ENCODE peak calls at places on chromosomes 2 and 18, in ten cellular contexts. One of them, this sample, is unnamed.

GRCh38 chr2:25042321-25043240 is 705 bp downstream of the EFR3B start:
- DNase-seq in NCI-H2171 treated with DMSO at 0.1 percent for 48 hours: peak; percentile 46
- DNase-seq in coronary artery: peak; percentile 76
- DNase-seq in NT2/D1: peak; percentile 20
- DNase-seq in B cell: no peak
- DNase-seq in mucosa of gallbladder: no peak
- DNase-seq in small intestine: peak; percentile 6
- DNase-seq in nephron progenitor cell: peak; percentile 63
- DNase-seq in LoVo: peak; percentile 11
- DNase-seq in sciatic nerve: no peak
- DNase-seq in this sample: peak; percentile 69

GRCh38 chr18:1914489-1914888 is 656.8 kb downstream of the METTL4 start:
- DNase-seq in NCI-H2171 treated with DMSO at 0.1 percent for 48 hours: peak; percentile 54
- DNase-seq in coronary artery: no peak
- DNase-seq in NT2/D1: no peak
- DNase-seq in B cell: no peak
- DNase-seq in mucosa of gallbladder: no peak
- DNase-seq in small intestine: no peak
- DNase-seq in nephron progenitor cell: no peak
- DNase-seq in LoVo: no peak
- DNase-seq in sciatic nerve: no peak
- DNase-seq in this sample: no peak

GRCh38 chr18:50632895-50633515 is 73.1 kb downstream of the MAPK4 start:
- DNase-seq in NCI-H2171 treated with DMSO at 0.1 percent for 48 hours: no peak
- DNase-seq in coronary artery: peak; percentile 46
- DNase-seq in NT2/D1: no peak
- DNase-seq in B cell: no peak
- DNase-seq in mucosa of gallbladder: no peak
- DNase-seq in small intestine: peak; percentile 34
- DNase-seq in nephron progenitor cell: no peak
- DNase-seq in LoVo: no peak
- DNase-seq in sciatic nerve: no peak
- DNase-seq in this sample: peak; percentile 55

GRCh38 chr2:24345937-24346336 is 14.4 kb downstream of the ITSN2 start:
- DNase-seq in NCI-H2171 treated with DMSO at 0.1 percent for 48 hours: no peak
- DNase-seq in coronary artery: no peak
- DNase-seq in NT2/D1: no peak
- DNase-seq in B cell: no peak
- DNase-seq in mucosa of gallbladder: no peak
- DNase-seq in small intestine: no peak
- DNase-seq in nephron progenitor cell: no peak
- DNase-seq in LoVo: no peak
- DNase-seq in sciatic nerve: no peak
- DNase-seq in this sample: no peak

GRCh38 chr18:14189858-14190257 is 57.6 kb upstream of the ZNF519 start:
- DNase-seq in NCI-H2171 treated with DMSO at 0.1 percent for 48 hours: no peak
- DNase-seq in coronary artery: no peak
- DNase-seq in NT2/D1: no peak
- DNase-seq in B cell: no peak
- DNase-seq in mucosa of gallbladder: no peak
- DNase-seq in small intestine: peak; percentile 31
- DNase-seq in nephron progenitor cell: no peak
- DNase-seq in LoVo: peak; percentile 70
- DNase-seq in sciatic nerve: no peak
- DNase-seq in this sample: no peak

GRCh38 chr2:164109006-164109405 is 373.2 kb upstream of the FIGN start:
- DNase-seq in NCI-H2171 treated with DMSO at 0.1 percent for 48 hours: no peak
- DNase-seq in coronary artery: no peak
- DNase-seq in NT2/D1: no peak
- DNase-seq in B cell: no peak
- DNase-seq in mucosa of gallbladder: no peak
- DNase-seq in small intestine: no peak
- DNase-seq in nephron progenitor cell: no peak
- DNase-seq in LoVo: no peak
- DNase-seq in sciatic nerve: no peak
- DNase-seq in this sample: no peak

GRCh38 chr18:11860594-11861450 is 9.6 kb downstream of the CHMP1B start:
- DNase-seq in NCI-H2171 treated with DMSO at 0.1 percent for 48 hours: no peak
- DNase-seq in coronary artery: no peak
- DNase-seq in NT2/D1: no peak
- DNase-seq in B cell: no peak
- DNase-seq in mucosa of gallbladder: no peak
- DNase-seq in small intestine: peak; percentile 66
- DNase-seq in nephron progenitor cell: no peak
- DNase-seq in LoVo: no peak
- DNase-seq in sciatic nerve: no peak
- DNase-seq in this sample: no peak

GRCh38 chr2:233799716-233800115 is 21.6 kb downstream of the MROH2A start:
- DNase-seq in NCI-H2171 treated with DMSO at 0.1 percent for 48 hours: no peak
- DNase-seq in coronary artery: no peak
- DNase-seq in NT2/D1: no peak
- DNase-seq in B cell: no peak
- DNase-seq in mucosa of gallbladder: peak; percentile 8
- DNase-seq in small intestine: no peak
- DNase-seq in nephron progenitor cell: no peak
- DNase-seq in LoVo: no peak
- DNase-seq in sciatic nerve: no peak
- DNase-seq in this sample: no peak

GRCh38 chr2:71784734-71785549 is 331.6 kb downstream of the DYSF start:
- DNase-seq in NCI-H2171 treated with DMSO at 0.1 percent for 48 hours: no peak
- DNase-seq in coronary artery: peak; percentile 61
- DNase-seq in NT2/D1: no peak
- DNase-seq in B cell: no peak
- DNase-seq in mucosa of gallbladder: no peak
- DNase-seq in small intestine: peak; percentile 47
- DNase-seq in nephron progenitor cell: no peak
- DNase-seq in LoVo: peak; percentile 39
- DNase-seq in sciatic nerve: no peak
- DNase-seq in this sample: no peak

GRCh38 chr2:235514627-235515363 is 21.0 kb downstream of the AGAP1 start:
- DNase-seq in NCI-H2171 treated with DMSO at 0.1 percent for 48 hours: peak; percentile 33
- DNase-seq in coronary artery: no peak
- DNase-seq in NT2/D1: no peak
- DNase-seq in B cell: no peak
- DNase-seq in mucosa of gallbladder: peak; percentile 70
- DNase-seq in small intestine: peak; percentile 100
- DNase-seq in nephron progenitor cell: no peak
- DNase-seq in LoVo: no peak
- DNase-seq in sciatic nerve: no peak
- DNase-seq in this sample: no peak

GRCh38 chr2:222859786-222860726 is 780 bp upstream of the ACSL3 start:
- DNase-seq in NCI-H2171 treated with DMSO at 0.1 percent for 48 hours: peak; percentile 65
- DNase-seq in coronary artery: peak; percentile 77
- DNase-seq in NT2/D1: peak; percentile 43
- DNase-seq in B cell: no peak
- DNase-seq in mucosa of gallbladder: peak; percentile 54
- DNase-seq in small intestine: peak; percentile 60
- DNase-seq in nephron progenitor cell: peak; percentile 10
- DNase-seq in LoVo: peak; percentile 11
- DNase-seq in sciatic nerve: peak; percentile 67
- DNase-seq in this sample: peak; percentile 84

GRCh38 chr18:34789768-34790344 is 79.8 kb downstream of the DTNA start:
- DNase-seq in NCI-H2171 treated with DMSO at 0.1 percent for 48 hours: no peak
- DNase-seq in coronary artery: no peak
- DNase-seq in NT2/D1: no peak
- DNase-seq in B cell: no peak
- DNase-seq in mucosa of gallbladder: no peak
- DNase-seq in small intestine: no peak
- DNase-seq in nephron progenitor cell: no peak
- DNase-seq in LoVo: no peak
- DNase-seq in sciatic nerve: no peak
- DNase-seq in this sample: no peak

GRCh38 chr18:48986851-48987761 is 36.3 kb upstream of the SMAD7 start:
- DNase-seq in NCI-H2171 treated with DMSO at 0.1 percent for 48 hours: no peak
- DNase-seq in coronary artery: peak; percentile 67
- DNase-seq in NT2/D1: no peak
- DNase-seq in B cell: no peak
- DNase-seq in mucosa of gallbladder: no peak
- DNase-seq in small intestine: no peak
- DNase-seq in nephron progenitor cell: no peak
- DNase-seq in LoVo: no peak
- DNase-seq in sciatic nerve: no peak
- DNase-seq in this sample: no peak

GRCh38 chr2:216775043-216775453 is 79.7 kb upstream of the IGFBP5 start:
- DNase-seq in NCI-H2171 treated with DMSO at 0.1 percent for 48 hours: no peak
- DNase-seq in coronary artery: peak; percentile 88
- DNase-seq in NT2/D1: no peak
- DNase-seq in B cell: no peak
- DNase-seq in mucosa of gallbladder: no peak
- DNase-seq in small intestine: no peak
- DNase-seq in nephron progenitor cell: peak; percentile 22
- DNase-seq in LoVo: peak; percentile 18
- DNase-seq in sciatic nerve: no peak
- DNase-seq in this sample: peak; percentile 74

GRCh38 chr2:163347982-163348842 is 387.6 kb downstream of the FIGN start:
- DNase-seq in NCI-H2171 treated with DMSO at 0.1 percent for 48 hours: no peak
- DNase-seq in coronary artery: peak; percentile 90
- DNase-seq in NT2/D1: peak; percentile 48
- DNase-seq in B cell: no peak
- DNase-seq in mucosa of gallbladder: peak; percentile 73
- DNase-seq in small intestine: peak; percentile 57
- DNase-seq in nephron progenitor cell: peak; percentile 76
- DNase-seq in LoVo: no peak
- DNase-seq in sciatic nerve: peak; percentile 80
- DNase-seq in this sample: peak; percentile 90

GRCh38 chr2:105364436-105365139 is 27.2 kb downstream of the C2orf49 start:
- DNase-seq in NCI-H2171 treated with DMSO at 0.1 percent for 48 hours: no peak
- DNase-seq in coronary artery: no peak
- DNase-seq in NT2/D1: no peak
- DNase-seq in B cell: no peak
- DNase-seq in mucosa of gallbladder: no peak
- DNase-seq in small intestine: no peak
- DNase-seq in nephron progenitor cell: no peak
- DNase-seq in LoVo: no peak
- DNase-seq in sciatic nerve: no peak
- DNase-seq in this sample: no peak

GRCh38 chr2:44441200-44441599 is 79.5 kb downstream of the CAMKMT start:
- DNase-seq in NCI-H2171 treated with DMSO at 0.1 percent for 48 hours: no peak
- DNase-seq in coronary artery: no peak
- DNase-seq in NT2/D1: no peak
- DNase-seq in B cell: no peak
- DNase-seq in mucosa of gallbladder: no peak
- DNase-seq in small intestine: no peak
- DNase-seq in nephron progenitor cell: no peak
- DNase-seq in LoVo: no peak
- DNase-seq in sciatic nerve: no peak
- DNase-seq in this sample: no peak

GRCh38 chr18:53947092-53947640 is 277.3 kb downstream of the MBD2 start:
- DNase-seq in NCI-H2171 treated with DMSO at 0.1 percent for 48 hours: no peak
- DNase-seq in coronary artery: no peak
- DNase-seq in NT2/D1: no peak
- DNase-seq in B cell: no peak
- DNase-seq in mucosa of gallbladder: no peak
- DNase-seq in small intestine: no peak
- DNase-seq in nephron progenitor cell: no peak
- DNase-seq in LoVo: no peak
- DNase-seq in sciatic nerve: no peak
- DNase-seq in this sample: no peak

GRCh38 chr2:66305714-66306113 is 129.2 kb upstream of the MEIS1 start:
- DNase-seq in NCI-H2171 treated with DMSO at 0.1 percent for 48 hours: no peak
- DNase-seq in coronary artery: peak; percentile 73
- DNase-seq in NT2/D1: no peak
- DNase-seq in B cell: no peak
- DNase-seq in mucosa of gallbladder: peak; percentile 18
- DNase-seq in small intestine: peak; percentile 20
- DNase-seq in nephron progenitor cell: no peak
- DNase-seq in LoVo: no peak
- DNase-seq in sciatic nerve: peak; percentile 83
- DNase-seq in this sample: peak; percentile 89

GRCh38 chr2:191049728-191050639 is 36.0 kb upstream of the STAT1 start:
- DNase-seq in NCI-H2171 treated with DMSO at 0.1 percent for 48 hours: peak; percentile 93
- DNase-seq in coronary artery: no peak
- DNase-seq in NT2/D1: no peak
- DNase-seq in B cell: no peak
- DNase-seq in mucosa of gallbladder: no peak
- DNase-seq in small intestine: no peak
- DNase-seq in nephron progenitor cell: no peak
- DNase-seq in LoVo: no peak
- DNase-seq in sciatic nerve: no peak
- DNase-seq in this sample: peak; percentile 76

GRCh38 chr2:70686577-70687460 is 81.2 kb downstream of the ADD2 start:
- DNase-seq in NCI-H2171 treated with DMSO at 0.1 percent for 48 hours: peak; percentile 87
- DNase-seq in coronary artery: peak; percentile 36
- DNase-seq in NT2/D1: peak; percentile 71
- DNase-seq in B cell: no peak
- DNase-seq in mucosa of gallbladder: no peak
- DNase-seq in small intestine: no peak
- DNase-seq in nephron progenitor cell: peak; percentile 35
- DNase-seq in LoVo: peak; percentile 9
- DNase-seq in sciatic nerve: peak; percentile 27
- DNase-seq in this sample: peak; percentile 38

GRCh38 chr18:46393961-46394360 is 263.1 kb downstream of the LOXHD1 start:
- DNase-seq in NCI-H2171 treated with DMSO at 0.1 percent for 48 hours: no peak
- DNase-seq in coronary artery: no peak
- DNase-seq in NT2/D1: no peak
- DNase-seq in B cell: no peak
- DNase-seq in mucosa of gallbladder: no peak
- DNase-seq in small intestine: no peak
- DNase-seq in nephron progenitor cell: no peak
- DNase-seq in LoVo: no peak
- DNase-seq in sciatic nerve: no peak
- DNase-seq in this sample: no peak

GRCh38 chr2:129799036-129799958 is 180.2 kb upstream of the RAB6C start:
- DNase-seq in NCI-H2171 treated with DMSO at 0.1 percent for 48 hours: no peak
- DNase-seq in coronary artery: peak; percentile 53
- DNase-seq in NT2/D1: no peak
- DNase-seq in B cell: no peak
- DNase-seq in mucosa of gallbladder: no peak
- DNase-seq in small intestine: no peak
- DNase-seq in nephron progenitor cell: no peak
- DNase-seq in LoVo: no peak
- DNase-seq in sciatic nerve: no peak
- DNase-seq in this sample: no peak

GRCh38 chr2:101111917-101112771 is 39.0 kb downstream of the TBC1D8 start:
- DNase-seq in NCI-H2171 treated with DMSO at 0.1 percent for 48 hours: no peak
- DNase-seq in coronary artery: no peak
- DNase-seq in NT2/D1: no peak
- DNase-seq in B cell: no peak
- DNase-seq in mucosa of gallbladder: no peak
- DNase-seq in small intestine: no peak
- DNase-seq in nephron progenitor cell: no peak
- DNase-seq in LoVo: no peak
- DNase-seq in sciatic nerve: no peak
- DNase-seq in this sample: peak; percentile 72

GRCh38 chr2:96163768-96164429 is 18.7 kb upstream of the DUSP2 start:
- DNase-seq in NCI-H2171 treated with DMSO at 0.1 percent for 48 hours: no peak
- DNase-seq in coronary artery: no peak
- DNase-seq in NT2/D1: no peak
- DNase-seq in B cell: peak; percentile 68
- DNase-seq in mucosa of gallbladder: no peak
- DNase-seq in small intestine: peak; percentile 50
- DNase-seq in nephron progenitor cell: peak; percentile 8
- DNase-seq in LoVo: no peak
- DNase-seq in sciatic nerve: no peak
- DNase-seq in this sample: peak; percentile 40

GRCh38 chr2:219299372-219299760 is 9.8 kb downstream of the PTPRN start:
- DNase-seq in NCI-H2171 treated with DMSO at 0.1 percent for 48 hours: no peak
- DNase-seq in coronary artery: no peak
- DNase-seq in NT2/D1: no peak
- DNase-seq in B cell: no peak
- DNase-seq in mucosa of gallbladder: no peak
- DNase-seq in small intestine: no peak
- DNase-seq in nephron progenitor cell: no peak
- DNase-seq in LoVo: no peak
- DNase-seq in sciatic nerve: no peak
- DNase-seq in this sample: peak; percentile 50

GRCh38 chr2:46806526-46806925 is 109.1 kb downstream of the MCFD2 start:
- DNase-seq in NCI-H2171 treated with DMSO at 0.1 percent for 48 hours: no peak
- DNase-seq in coronary artery: no peak
- DNase-seq in NT2/D1: no peak
- DNase-seq in B cell: no peak
- DNase-seq in mucosa of gallbladder: no peak
- DNase-seq in small intestine: no peak
- DNase-seq in nephron progenitor cell: no peak
- DNase-seq in LoVo: no peak
- DNase-seq in sciatic nerve: no peak
- DNase-seq in this sample: no peak

GRCh38 chr2:134453476-134453875 is 199.6 kb downstream of the MGAT5 start:
- DNase-seq in NCI-H2171 treated with DMSO at 0.1 percent for 48 hours: no peak
- DNase-seq in coronary artery: peak; percentile 8
- DNase-seq in NT2/D1: no peak
- DNase-seq in B cell: no peak
- DNase-seq in mucosa of gallbladder: no peak
- DNase-seq in small intestine: no peak
- DNase-seq in nephron progenitor cell: no peak
- DNase-seq in LoVo: no peak
- DNase-seq in sciatic nerve: peak; percentile 25
- DNase-seq in this sample: no peak

This sample was measured in sigmoid colon.